ENCODE peak calls at places on chromosomes 4 and X, in ten cellular contexts. G, Q, S, Y, Z, A, U, C, H and T are unnamed samples.

GRCh38 chr4:24140892-24141291 is 251.0 kb upstream of the PPARGC1A start:
- DNase-seq in G (no peak), A (no peak), S (no peak), U (no peak), Y (no peak), Z (no peak), Q (no peak), H (no peak), C (no peak), T (no peak)

GRCh38 chrX:74461384-74461783 is 40.1 kb downstream of the SLC16A2 start:
- DNase-seq in Y (no peak), Z (no peak), Q (no peak), C (no peak), G (no peak), A (peak; percentile 1), H (no peak), S (no peak), U (no peak), T (no peak)

GRCh38 chr4:31984872-31985271 is 1264.7 kb downstream of the PCDH7 start:
- DNase-seq in Q (no peak), A (no peak), Y (peak; percentile 54), H (no peak), S (no peak), Z (no peak), C (no peak), U (no peak), G (peak; percentile 53), T (no peak)

GRCh38 chr4:186910385-186910784 is 186.7 kb upstream of the FAT1 start:
- DNase-seq in U (no peak), H (no peak), Y (no peak), G (no peak), Q (no peak), C (no peak), Z (no peak), S (no peak), A (no peak), T (no peak)

GRCh38 chr4:149993030-149993429 is 85.2 kb upstream of the DCLK2 start:
- DNase-seq in U (no peak), G (peak; percentile 35), Y (no peak), C (no peak), A (no peak), H (no peak), Q (no peak), S (no peak), Z (no peak), T (no peak)

GRCh38 chrX:47802589-47802988 is 34.1 kb upstream of the ZNF81 start:
- DNase-seq in Z (no peak), U (no peak), C (no peak), H (no peak), Q (peak; percentile 22), A (no peak), S (no peak), Y (no peak), G (peak; percentile 56), T (no peak)

GRCh38 chr4:135250040-135250439 is 1048.5 kb upstream of the PABPC4L start:
- DNase-seq in Q (no peak), Y (no peak), Z (no peak), G (no peak), H (no peak), A (no peak), U (no peak), S (no peak), C (no peak), T (no peak)

GRCh38 chr4:106773106-106773905 is 262.8 kb downstream of the DKK2 start:
- DNase-seq in U (no peak), Y (no peak), S (no peak), H (no peak), A (no peak), Q (no peak), G (peak; percentile 35), Z (no peak), C (no peak), T (no peak)

GRCh38 chrX:46571423-46572294 is 1.9 kb upstream of the CHST7 start:
- DNase-seq in Z (no peak), Y (no peak), A (no peak), G (no peak), C (no peak), U (no peak), S (no peak), H (no peak), Q (no peak), T (no peak)

GRCh38 chr4:103008875-103009729 is 10.4 kb downstream of the SLC9B1 start:
- DNase-seq in A (peak; percentile 71), H (peak; percentile 54), Q (no peak), C (peak; percentile 33), G (peak; percentile 86), Y (peak; percentile 78), S (no peak), Z (peak; percentile 30), U (no peak), T (peak; percentile 37)

GRCh38 chrX:77785400-77785745 is 643 bp downstream of the ATRX start:
- DNase-seq in U (no peak), G (peak; percentile 15), H (peak; percentile 17), C (peak; percentile 9), Z (peak; percentile 0), Q (no peak), Y (peak; percentile 35), S (peak; percentile 9), A (peak; percentile 37), T (no peak)

GRCh38 chr4:185504098-185505047 is 30.9 kb downstream of the PDLIM3 start:
- DNase-seq in C (no peak), U (no peak), A (no peak), Q (peak; percentile 78), Y (peak; percentile 67), S (peak; percentile 2), Z (no peak), H (no peak), G (no peak), T (no peak)

GRCh38 chr4:183591301-183591700 is 67.7 kb downstream of the RWDD4 start:
- DNase-seq in Z (no peak), A (no peak), S (no peak), G (no peak), H (no peak), Y (no peak), Q (no peak), U (no peak), C (no peak), T (no peak)

GRCh38 chrX:19709812-19710518 is 177.4 kb downstream of the SH3KBP1 start:
- DNase-seq in U (no peak), Z (no peak), A (no peak), Q (peak; percentile 44), G (peak; percentile 72), H (no peak), C (no peak), Y (peak; percentile 97), S (no peak), T (no peak)

GRCh38 chr4:182537031-182537617 is 293.9 kb downstream of the TENM3 start:
- DNase-seq in Y (no peak), H (no peak), Q (no peak), C (no peak), A (no peak), S (no peak), U (no peak), G (no peak), Z (no peak), T (no peak)

GRCh38 chr4:150583287-150584197 is 1.6 kb downstream of the MAB21L2 start:
- DNase-seq in Y (peak; percentile 66), A (no peak), U (no peak), Q (no peak), H (peak; percentile 44), S (peak; percentile 30), C (no peak), G (no peak), Z (no peak), T (no peak)

GRCh38 chr4:26062221-26062620 is 148.2 kb downstream of the SMIM20 start:
- DNase-seq in Y (no peak), Q (no peak), C (no peak), A (no peak), S (no peak), G (peak; percentile 50), U (no peak), Z (no peak), H (no peak), T (no peak)

GRCh38 chrX:36961590-36961989 is 46.6 kb upstream of the FAM47C start:
- DNase-seq in U (no peak), H (no peak), Y (no peak), G (no peak), Z (no peak), C (no peak), A (no peak), S (no peak), Q (no peak), T (no peak)

GRCh38 chrX:154321624-154322023 is 26.0 kb downstream of the TKTL1 start:
- DNase-seq in G (peak; percentile 11), C (no peak), Z (no peak), Y (no peak), Q (no peak), S (no peak), H (no peak), A (no peak), U (no peak), T (no peak)

GRCh38 chr4:157300678-157301077 is 80.2 kb downstream of the GRIA2 start:
- DNase-seq in Z (no peak), C (no peak), S (no peak), Y (no peak), H (no peak), Q (no peak), A (no peak), U (no peak), G (no peak), T (peak; percentile 15)

GRCh38 chr4:8439168-8439567 is 1.4 kb downstream of the ACOX3 start:
- DNase-seq in Y (peak; percentile 60), H (no peak), S (no peak), Z (no peak), U (no peak), Q (no peak), C (no peak), G (peak; percentile 9), A (no peak), T (no peak)

GRCh38 chr4:187209921-187210613 is 486.4 kb upstream of the FAT1 start:
- DNase-seq in H (no peak), U (no peak), A (no peak), Y (peak; percentile 92), C (no peak), G (no peak), Q (no peak), S (no peak), Z (peak; percentile 83), T (no peak)

GRCh38 chrX:45710081-45710801 is 509.6 kb upstream of the DIPK2B start:
- DNase-seq in H (no peak), G (peak; percentile 84), A (no peak), Q (peak; percentile 81), Z (no peak), C (no peak), Y (peak; percentile 86), U (no peak), S (no peak), T (no peak)

GRCh38 chr4:157115613-157116340 is 39.8 kb downstream of the GLRB start:
- DNase-seq in Q (peak; percentile 61), H (no peak), Y (peak; percentile 50), A (no peak), C (no peak), U (no peak), G (peak; percentile 80), S (no peak), Z (no peak), T (no peak)